ENCODE peak calls at places on chromosomes 16 and 17, in seven cellular contexts. E, N, D, J, Q, S and T are unnamed samples.

GRCh38 chr17:28665994-28666393 is 4.0 kb downstream of the SUPT6H start:
- DNase-seq in Q (no peak), J (no peak), S (no peak), D (no peak), N (no peak), E (no peak), T (no peak)

GRCh38 chr16:58741166-58741565 is 7.0 kb upstream of the GOT2 start:
- DNase-seq in N (no peak), D (no peak), E (no peak), S (no peak), Q (no peak), J (no peak), T (no peak)

GRCh38 chr16:31395647-31396046 is 2.5 kb downstream of the ITGAD start:
- DNase-seq in Q (no peak), D (no peak), J (no peak), S (no peak), E (no peak), N (no peak), T (no peak)

GRCh38 chr17:30956764-30957374 is 14.0 kb upstream of the RNF135 start:
- DNase-seq in D (no peak), N (peak; percentile 36), Q (no peak), J (no peak), S (no peak), E (no peak), T (no peak)

GRCh38 chr17:77644181-77644972 is 314.1 kb upstream of the TNRC6C start:
- DNase-seq in S (no peak), E (no peak), N (no peak), D (no peak), J (no peak), Q (peak; percentile 15), T (no peak)

GRCh38 chr17:80475949-80476876 is at the start of gene NPTX1:
- DNase-seq in E (no peak), S (peak; percentile 73), D (no peak), N (no peak), J (no peak), Q (peak; percentile 79), T (no peak)

GRCh38 chr16:2514333-2515179 is 804 bp downstream of the ATP6V0C start:
- DNase-seq in E (no peak), D (no peak), Q (peak; percentile 56), J (no peak), N (peak; percentile 85), S (peak; percentile 43), T (no peak)

GRCh38 chr17:62800580-62800979 is 7.5 kb downstream of the MARCHF10 start:
- DNase-seq in D (no peak), Q (peak; percentile 16), J (no peak), N (no peak), S (no peak), E (peak; percentile 92), T (no peak)

GRCh38 chr17:73703216-73703615 is 59.0 kb upstream of the SDK2 start:
- DNase-seq in N (no peak), S (no peak), J (no peak), D (no peak), Q (no peak), E (no peak), T (no peak)